ENCODE peak calls at places on chromosomes 5 and 9, in five cellular contexts. V is heart left ventricle, K is hepatocyte, S is K562, B is stomach. F is an unnamed sample. For H3K4me1, the result is how much of the 10 kb centered on the place peaks cover.

GRCh38 chr9:8160787-8161186 is 361.2 kb upstream of the DMAC1 start:
- DNase-seq in V (no peak), K (no peak), S (no peak), B (no peak), F (no peak)

GRCh38 chr9:70600479-70600878 is 186.0 kb upstream of the KLF9 start:
- DNase-seq in V (peak), K (peak), S (no peak), B (no peak), F (no peak)

GRCh38 chr9:113398796-113399195 is 2.3 kb downstream of the ALAD start:
- DNase-seq in V (no peak), K (no peak), S (no peak), B (no peak), F (no peak)

GRCh38 chr5:148957591-148958202 is 105.2 kb downstream of the SH3TC2 start:
- DNase-seq in V (no peak), K (peak), S (peak), B (peak), F (no peak)

GRCh38 chr5:120405291-120405864 is 58.7 kb upstream of the PRR16 start:
- DNase-seq in V (no peak), K (no peak), S (no peak), B (no peak), F (no peak)

GRCh38 chr5:151021771-151022170 is 1.4 kb downstream of the GPX3 start:
- DNase-seq in V (no peak), K (no peak), S (no peak), B (no peak), F (no peak)

GRCh38 chr9:36828574-36829141 is 205.4 kb downstream of the PAX5 start:
- DNase-seq in V (no peak), K (no peak), S (no peak), B (no peak), F (no peak)

GRCh38 chr9:121463026-121463827 is 36.4 kb downstream of the GGTA1 start:
- DNase-seq in V (peak), K (peak), S (peak), B (peak), F (peak)

GRCh38 chr9:93080406-93080805 is 15.6 kb upstream of the CARD19 start:
- DNase-seq in V (peak), K (no peak), S (no peak), B (no peak), F (peak)

GRCh38 chr5:55241756-55242155 is 8.3 kb upstream of the CCNO start:
- DNase-seq in V (no peak), K (peak), S (no peak), B (peak), F (no peak)

GRCh38 chr9:33809506-33809905 is 7.5 kb upstream of the UBE2R2 start:
- DNase-seq in V (no peak), K (no peak), S (no peak), B (no peak), F (no peak)

GRCh38 chr5:139658501-139658927 is 10.4 kb downstream of the CXXC5 start:
- DNase-seq in V (peak), K (no peak), S (no peak), B (no peak), F (no peak)
- H3K4me3 ChIP-seq in V (peak), K (no peak), S (no peak), B (no peak), F (no peak)

DNA sequence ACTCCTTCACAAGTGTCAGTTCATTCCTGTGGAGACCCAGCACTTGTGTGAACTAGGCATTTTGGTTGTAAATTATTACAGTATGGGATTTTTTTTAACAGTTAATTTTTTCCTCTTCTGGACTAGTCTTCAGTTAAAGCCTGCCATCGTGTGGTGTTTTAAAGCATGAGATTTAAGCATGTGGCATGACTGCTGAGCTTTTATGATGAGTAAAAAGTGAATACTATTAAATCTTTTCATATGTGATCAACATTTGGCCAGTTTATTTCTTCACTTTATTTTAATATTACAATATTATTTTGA is 25.0 kb downstream of the LMNB1 start:
- DNase-seq in V (no peak), K (peak), S (no peak), B (no peak), F (no peak)
- H3K4me1 ChIP-seq in V (under half), K (under half), S (under half), B (under half), F (under half)

GRCh38 chr9:91253488-91253887 is 108.2 kb downstream of the AUH start:
- DNase-seq in V (no peak), K (no peak), S (peak), B (no peak), F (no peak)
- TF ChIP-seq CTCF in V (no peak), K (no peak), S (peak), B (no peak), F (no peak)

DNA sequence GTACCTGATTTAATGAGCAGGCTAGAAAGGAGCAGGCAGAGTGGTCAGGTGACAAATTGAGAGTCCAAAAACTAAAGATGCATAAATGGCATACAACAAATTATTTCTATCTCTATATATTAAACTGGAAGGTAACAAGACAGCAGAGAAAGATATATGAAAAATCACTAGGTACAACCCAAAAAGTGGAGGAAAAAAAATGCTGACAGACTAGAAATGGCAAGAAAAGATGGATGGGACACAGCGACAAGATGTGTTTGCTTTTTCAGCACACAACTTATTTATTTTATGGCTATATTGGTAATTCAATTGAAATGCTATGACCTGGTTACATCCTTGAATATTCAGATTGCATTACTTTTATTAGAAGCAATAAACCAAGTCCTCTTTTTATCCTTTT is 566.4 kb upstream of the TUSC1 start:
- DNase-seq in V (no peak), K (no peak), S (no peak), B (no peak), F (no peak)
- H3K4me3 ChIP-seq in V (no peak), K (no peak), S (no peak), B (no peak), F (no peak)

GRCh38 chr9:97773091-97773490 is 76.0 kb upstream of the XPA start:
- DNase-seq in V (no peak), K (no peak), S (no peak), B (no peak), F (no peak)

GRCh38 chr9:97774657-97775056 is 77.5 kb upstream of the XPA start:
- DNase-seq in V (no peak), K (no peak), S (no peak), B (no peak), F (no peak)

GRCh38 chr9:97770808-97771372 is 73.8 kb upstream of the XPA start:
- DNase-seq in V (no peak), K (no peak), S (no peak), B (no peak), F (no peak)

GRCh38 chr9:97773723-97774122 is 76.6 kb upstream of the XPA start:
- DNase-seq in V (peak), K (no peak), S (no peak), B (peak), F (no peak)

DNA sequence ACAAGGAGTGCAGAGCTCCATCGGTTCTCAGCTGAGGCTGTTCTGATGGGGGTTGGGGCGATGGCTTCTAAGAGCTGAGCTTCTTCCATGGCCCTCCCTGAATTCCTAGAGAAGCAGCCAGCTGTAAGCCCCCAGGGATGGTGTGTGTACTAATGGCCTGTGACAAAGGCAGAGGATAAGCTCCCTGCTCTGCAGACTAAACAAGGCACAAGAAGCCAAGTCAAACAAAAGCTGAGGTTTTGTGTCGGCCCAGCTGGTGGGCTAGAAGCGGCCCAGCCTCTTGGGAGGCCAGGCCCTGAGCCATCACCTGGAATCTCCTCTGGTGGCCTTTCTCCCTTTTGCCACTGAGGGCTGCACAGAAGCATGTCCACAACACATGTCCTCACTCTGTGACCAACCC is 75.0 kb upstream of the XPA start:
- DNase-seq in V (no peak), K (no peak), S (no peak), B (no peak), F (no peak)
- H3K4me1 ChIP-seq in V (under half), K (under half), S (under half), B (under half), F (under half)

GRCh38 chr5:141040763-141041426 is 10.3 kb upstream of the PCDHB1 start:
- DNase-seq in V (peak), K (peak), S (peak), B (peak), F (peak)

GRCh38 chr5:141039061-141039460 is 12.1 kb upstream of the PCDHB1 start:
- DNase-seq in V (no peak), K (no peak), S (no peak), B (no peak), F (no peak)

GRCh38 chr5:141039517-141039916 is 11.7 kb upstream of the PCDHB1 start:
- DNase-seq in V (no peak), K (peak), S (no peak), B (no peak), F (no peak)

GRCh38 chr5:141041427-141041785 is 9.8 kb upstream of the PCDHB1 start:
- DNase-seq in V (no peak), K (no peak), S (no peak), B (no peak), F (no peak)

GRCh38 chr5:141040093-141040762 is 10.9 kb upstream of the PCDHB1 start:
- DNase-seq in V (peak), K (peak), S (no peak), B (no peak), F (peak)
- TF ChIP-seq CTCF in V (no peak), K (peak), S (no peak), B (no peak), F (peak)

DNA sequence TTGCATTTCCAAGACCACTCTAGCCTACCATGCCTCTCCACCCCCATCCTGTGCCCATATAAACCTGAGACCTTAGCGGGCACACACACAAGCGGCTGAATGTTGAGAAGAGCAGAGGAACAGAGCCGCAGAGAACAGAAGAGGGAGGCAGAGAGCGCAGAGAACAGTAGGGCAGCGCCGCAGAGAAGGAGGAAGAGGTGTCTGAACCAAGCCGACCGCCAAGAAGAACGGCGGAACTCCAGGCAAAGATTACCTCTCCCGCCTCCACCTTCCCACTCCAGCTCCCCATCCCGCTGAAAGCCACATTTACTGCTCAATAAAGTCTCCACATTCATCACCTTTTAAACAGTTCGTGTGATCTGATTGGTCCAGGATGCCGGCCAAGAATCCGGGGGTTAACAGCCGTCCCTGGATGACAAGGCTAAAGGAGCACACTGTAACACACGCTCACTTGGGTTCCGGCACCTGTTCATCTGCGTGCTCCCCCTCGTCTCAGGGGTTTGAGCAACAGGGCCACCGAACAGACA is 33.2 kb downstream of the GRIN3A start:
- DNase-seq in V (peak), K (peak), S (no peak), B (no peak), F (peak)
- H3K4me3 ChIP-seq in V (peak), K (no peak), S (no peak), B (no peak), F (peak)

GRCh38 chr5:33628781-33629180 is 188.0 kb downstream of the TARS1 start:
- DNase-seq in V (no peak), K (no peak), S (no peak), B (no peak), F (no peak)

GRCh38 chr5:33637011-33637410 is 196.2 kb downstream of the TARS1 start:
- DNase-seq in V (no peak), K (no peak), S (no peak), B (no peak), F (no peak)

GRCh38 chr5:33629999-33630398 is 189.2 kb downstream of the TARS1 start:
- DNase-seq in V (no peak), K (no peak), S (no peak), B (no peak), F (no peak)

GRCh38 chr5:33631786-33632185 is 191.0 kb downstream of the TARS1 start:
- DNase-seq in V (no peak), K (no peak), S (no peak), B (no peak), F (no peak)

DNA sequence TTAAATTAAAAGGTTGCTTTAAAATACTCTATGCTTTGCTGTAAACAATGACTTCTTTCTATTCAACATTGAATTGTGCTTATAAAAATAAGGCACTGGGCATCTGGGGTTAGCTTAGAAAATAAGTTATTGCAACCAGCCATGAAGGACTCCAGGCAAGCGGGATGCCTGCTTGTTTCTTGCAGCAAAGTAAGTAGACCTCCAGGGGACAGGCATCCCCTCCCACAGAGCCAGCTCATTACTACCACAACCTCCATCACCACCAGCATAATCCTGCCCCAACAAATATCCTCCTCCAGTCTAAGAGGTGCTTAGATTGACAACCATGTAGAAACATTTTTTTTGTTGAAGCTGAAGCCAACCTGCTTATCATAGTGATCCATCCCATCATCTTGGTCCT is 190.4 kb downstream of the TARS1 start:
- DNase-seq in V (no peak), K (no peak), S (no peak), B (no peak), F (no peak)
- H3K4me1 ChIP-seq in V (under half), K (under half), S (under half), B (under half), F (under half)

GRCh38 chr9:129353697-129354336 is 175.8 kb upstream of the IER5L start:
- DNase-seq in V (no peak), K (no peak), S (no peak), B (no peak), F (no peak)
- TF ChIP-seq CTCF in V (no peak), K (no peak), S (no peak), B (no peak), F (no peak)

DNA sequence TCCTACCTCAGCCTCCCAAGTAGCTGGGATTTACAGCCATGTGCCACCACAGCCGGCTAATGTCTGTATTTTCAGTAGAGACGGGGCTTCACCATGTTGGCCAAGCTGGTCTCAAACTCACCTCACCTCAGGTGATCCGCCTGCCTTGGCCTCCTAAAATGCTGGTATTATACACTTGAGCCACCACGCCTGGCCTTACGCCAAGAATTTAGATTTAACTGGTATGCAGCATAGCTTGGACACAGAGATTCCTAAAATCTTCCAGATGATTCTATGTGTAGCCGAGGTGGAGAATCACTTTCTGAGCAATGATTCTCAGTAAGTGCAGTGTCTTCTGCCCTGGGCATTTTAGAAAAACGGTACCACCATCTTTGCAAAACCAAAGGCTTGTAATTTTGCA is 74.1 kb downstream of the HABP4 start:
- DNase-seq in V (no peak), K (no peak), S (no peak), B (no peak), F (no peak)
- H3K4me3 ChIP-seq in V (no peak), K (no peak), S (no peak), B (no peak), F (no peak)

F was measured in right lobe of liver.